ENCODE peak calls at places on chromosomes 16 and 17, in eight cellular contexts. One of them, this sample, is unnamed. For H3K27me3, the result is how much of the 10 kb centered on the place peaks cover.

GRCh38 chr17:58710948-58711552 is 18.6 kb downstream of the RAD51C start:
- DNase-seq in Panc1: peak
- DNase-seq in transverse colon: peak
- DNase-seq in stomach: peak
- DNase-seq in esophagus muscularis mucosa: no peak
- DNase-seq in HCT116: peak
- DNase-seq in SK-N-SH: peak
- DNase-seq in K562: peak
- DNase-seq in this sample: no peak

GRCh38 chr17:70274255-70274654 is 104.9 kb downstream of the KCNJ2 start:
- DNase-seq in Panc1: no peak
- DNase-seq in K562: no peak
- DNase-seq in stomach: no peak
- DNase-seq in HCT116: no peak
- DNase-seq in SK-N-SH: no peak
- DNase-seq in esophagus muscularis mucosa: no peak
- DNase-seq in transverse colon: no peak
- DNase-seq in this sample: no peak

GRCh38 chr16:69243479-69243878 is 56.5 kb downstream of the SNTB2 start:
- DNase-seq in transverse colon: no peak
- DNase-seq in HCT116: no peak
- DNase-seq in K562: no peak
- DNase-seq in Panc1: no peak
- DNase-seq in SK-N-SH: no peak
- DNase-seq in esophagus muscularis mucosa: no peak
- DNase-seq in stomach: no peak
- DNase-seq in this sample: no peak

GRCh38 chr17:52237151-52237550 is 78.6 kb upstream of the CA10 start:
- DNase-seq in stomach: no peak
- DNase-seq in SK-N-SH: no peak
- DNase-seq in esophagus muscularis mucosa: no peak
- DNase-seq in K562: no peak
- DNase-seq in transverse colon: no peak
- DNase-seq in Panc1: no peak
- DNase-seq in HCT116: no peak
- DNase-seq in this sample: no peak

GRCh38 chr17:68378202-68379149 is 78.8 kb downstream of the WIPI1 start:
- DNase-seq in Panc1: no peak
- DNase-seq in HCT116: peak
- DNase-seq in K562: no peak
- DNase-seq in esophagus muscularis mucosa: peak
- DNase-seq in stomach: peak
- DNase-seq in SK-N-SH: peak
- DNase-seq in transverse colon: peak
- DNase-seq in this sample: peak

GRCh38 chr16:4833584-4833983 is 13.5 kb downstream of the GLYR1 start:
- DNase-seq in stomach: no peak
- DNase-seq in Panc1: no peak
- DNase-seq in esophagus muscularis mucosa: no peak
- DNase-seq in HCT116: no peak
- DNase-seq in K562: no peak
- DNase-seq in transverse colon: no peak
- DNase-seq in SK-N-SH: no peak
- DNase-seq in this sample: no peak

GRCh38 chr17:385195-385835 is 32.7 kb upstream of the RPH3AL start:
- DNase-seq in esophagus muscularis mucosa: no peak
- DNase-seq in SK-N-SH: peak
- DNase-seq in transverse colon: peak
- DNase-seq in K562: peak
- DNase-seq in stomach: peak
- DNase-seq in HCT116: no peak
- DNase-seq in Panc1: no peak
- DNase-seq in this sample: peak

GRCh38 chr16:6125483-6126259 is 1028.1 kb upstream of the EEF2KMT start:
- DNase-seq in K562: no peak
- DNase-seq in SK-N-SH: no peak
- DNase-seq in HCT116: no peak
- DNase-seq in esophagus muscularis mucosa: no peak
- DNase-seq in transverse colon: no peak
- DNase-seq in Panc1: no peak
- DNase-seq in stomach: no peak
- DNase-seq in this sample: no peak

GRCh38 chr16:73396556-73396955 is 348.6 kb upstream of the ZFHX3 start:
- DNase-seq in HCT116: no peak
- DNase-seq in K562: no peak
- DNase-seq in Panc1: no peak
- DNase-seq in transverse colon: no peak
- DNase-seq in SK-N-SH: no peak
- DNase-seq in esophagus muscularis mucosa: no peak
- DNase-seq in stomach: no peak
- DNase-seq in this sample: no peak

GRCh38 chr17:74276561-74277009 is 2.6 kb downstream of the DNAI2 start:
- DNase-seq in esophagus muscularis mucosa: no peak
- DNase-seq in stomach: no peak
- DNase-seq in K562: no peak
- DNase-seq in Panc1: no peak
- DNase-seq in HCT116: no peak
- DNase-seq in SK-N-SH: no peak
- DNase-seq in transverse colon: no peak
- DNase-seq in this sample: no peak

GRCh38 chr17:42917236-42917603 is 16.6 kb downstream of the G6PC1 start:
- DNase-seq in stomach: no peak
- DNase-seq in transverse colon: no peak
- DNase-seq in HCT116: no peak
- DNase-seq in SK-N-SH: no peak
- DNase-seq in esophagus muscularis mucosa: no peak
- DNase-seq in Panc1: no peak
- DNase-seq in K562: no peak
- DNase-seq in this sample: no peak

GRCh38 chr17:81553616-81554181 is 1.5 kb upstream of the FAAP100 start:
- DNase-seq in K562: no peak
- DNase-seq in HCT116: peak
- DNase-seq in stomach: no peak
- DNase-seq in Panc1: no peak
- DNase-seq in transverse colon: peak
- DNase-seq in SK-N-SH: peak
- DNase-seq in esophagus muscularis mucosa: no peak
- DNase-seq in this sample: no peak

GRCh38 chr17:57555636-57556175 is 189.4 kb downstream of the CCDC182 start:
- DNase-seq in transverse colon: no peak
- DNase-seq in K562: no peak
- DNase-seq in stomach: no peak
- DNase-seq in SK-N-SH: no peak
- DNase-seq in Panc1: no peak
- DNase-seq in HCT116: no peak
- DNase-seq in esophagus muscularis mucosa: no peak
- DNase-seq in this sample: no peak

GRCh38 chr17:57559634-57560387 is 185.3 kb downstream of the CCDC182 start:
- DNase-seq in K562: no peak
- DNase-seq in SK-N-SH: peak
- DNase-seq in Panc1: no peak
- DNase-seq in HCT116: no peak
- DNase-seq in stomach: no peak
- DNase-seq in transverse colon: no peak
- DNase-seq in esophagus muscularis mucosa: no peak
- DNase-seq in this sample: no peak

GRCh38 chr17:57559226-57559625 is 185.9 kb downstream of the CCDC182 start:
- DNase-seq in stomach: no peak
- DNase-seq in K562: no peak
- DNase-seq in esophagus muscularis mucosa: no peak
- DNase-seq in Panc1: no peak
- DNase-seq in transverse colon: no peak
- DNase-seq in HCT116: no peak
- DNase-seq in SK-N-SH: no peak
- DNase-seq in this sample: no peak

GRCh38 chr17:57557363-57557762 is 187.7 kb downstream of the CCDC182 start:
- DNase-seq in HCT116: no peak
- DNase-seq in Panc1: no peak
- DNase-seq in SK-N-SH: no peak
- DNase-seq in esophagus muscularis mucosa: no peak
- DNase-seq in stomach: no peak
- DNase-seq in K562: no peak
- DNase-seq in transverse colon: no peak
- DNase-seq in this sample: no peak

GRCh38 chr17:57557793-57558681 is 187.1 kb downstream of the CCDC182 start:
- DNase-seq in K562: no peak
- DNase-seq in stomach: no peak
- DNase-seq in HCT116: no peak
- DNase-seq in SK-N-SH: no peak
- DNase-seq in transverse colon: no peak
- DNase-seq in esophagus muscularis mucosa: no peak
- DNase-seq in Panc1: no peak
- DNase-seq in this sample: no peak
- TF ChIP-seq POLR2AphosphoS5 in K562: no peak
- TF ChIP-seq POLR2AphosphoS5 in stomach: no peak
- TF ChIP-seq POLR2AphosphoS5 in HCT116: no peak
- TF ChIP-seq POLR2AphosphoS5 in SK-N-SH: no peak
- TF ChIP-seq POLR2AphosphoS5 in transverse colon: no peak
- TF ChIP-seq POLR2AphosphoS5 in esophagus muscularis mucosa: no peak
- TF ChIP-seq POLR2AphosphoS5 in Panc1: no peak
- TF ChIP-seq POLR2AphosphoS5 in this sample: no peak

DNA sequence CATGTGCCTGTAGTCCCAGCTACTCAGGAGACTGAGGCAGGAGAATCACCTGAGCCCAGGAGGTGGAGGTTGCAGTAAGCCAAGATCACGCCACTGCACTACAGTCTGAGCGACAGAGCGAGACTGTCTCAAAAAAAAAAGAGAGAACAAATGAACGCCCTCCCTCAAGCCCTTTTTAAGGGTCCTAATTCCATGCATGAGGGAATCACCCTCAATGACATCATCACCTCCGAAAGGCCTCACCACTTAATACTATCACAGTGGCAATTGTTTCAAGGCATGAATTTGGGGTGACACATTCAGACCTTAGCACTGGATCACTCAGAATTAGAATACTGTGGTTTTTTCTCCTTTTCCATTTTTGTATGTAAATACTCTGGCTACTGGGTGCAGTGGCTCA is 57.8 kb downstream of the CHD9NB start:
- DNase-seq in SK-N-SH: no peak
- DNase-seq in transverse colon: no peak
- DNase-seq in K562: no peak
- DNase-seq in Panc1: no peak
- DNase-seq in stomach: no peak
- DNase-seq in HCT116: no peak
- DNase-seq in esophagus muscularis mucosa: no peak
- DNase-seq in this sample: no peak
- H3K27me3 ChIP-seq in SK-N-SH: under half
- H3K27me3 ChIP-seq in transverse colon: under half
- H3K27me3 ChIP-seq in K562: under half
- H3K27me3 ChIP-seq in Panc1: under half
- H3K27me3 ChIP-seq in stomach: under half
- H3K27me3 ChIP-seq in HCT116: under half
- H3K27me3 ChIP-seq in esophagus muscularis mucosa: under half
- H3K27me3 ChIP-seq in this sample: under half

GRCh38 chr17:40315678-40316570 is 6.9 kb downstream of the RARA start:
- DNase-seq in esophagus muscularis mucosa: no peak
- DNase-seq in SK-N-SH: peak
- DNase-seq in HCT116: no peak
- DNase-seq in transverse colon: no peak
- DNase-seq in Panc1: no peak
- DNase-seq in stomach: peak
- DNase-seq in K562: no peak
- DNase-seq in this sample: no peak
- H3K27ac ChIP-seq in esophagus muscularis mucosa: peak
- H3K27ac ChIP-seq in SK-N-SH: peak
- H3K27ac ChIP-seq in HCT116: peak
- H3K27ac ChIP-seq in transverse colon: peak
- H3K27ac ChIP-seq in Panc1: peak
- H3K27ac ChIP-seq in stomach: no peak
- H3K27ac ChIP-seq in K562: no peak
- H3K27ac ChIP-seq in this sample: peak

GRCh38 chr17:27929990-27930389 is 36.8 kb upstream of the LYRM9 start:
- DNase-seq in HCT116: no peak
- DNase-seq in stomach: no peak
- DNase-seq in esophagus muscularis mucosa: no peak
- DNase-seq in transverse colon: no peak
- DNase-seq in SK-N-SH: no peak
- DNase-seq in Panc1: no peak
- DNase-seq in K562: no peak
- DNase-seq in this sample: no peak
- TF ChIP-seq POLR2AphosphoS5 in HCT116: no peak
- TF ChIP-seq POLR2AphosphoS5 in stomach: no peak
- TF ChIP-seq POLR2AphosphoS5 in esophagus muscularis mucosa: no peak
- TF ChIP-seq POLR2AphosphoS5 in transverse colon: no peak
- TF ChIP-seq POLR2AphosphoS5 in SK-N-SH: no peak
- TF ChIP-seq POLR2AphosphoS5 in Panc1: no peak
- TF ChIP-seq POLR2AphosphoS5 in K562: no peak
- TF ChIP-seq POLR2AphosphoS5 in this sample: no peak

GRCh38 chr16:67326115-67326471 is 448 bp downstream of the KCTD19 start:
- DNase-seq in SK-N-SH: no peak
- DNase-seq in transverse colon: no peak
- DNase-seq in K562: no peak
- DNase-seq in Panc1: no peak
- DNase-seq in stomach: no peak
- DNase-seq in HCT116: no peak
- DNase-seq in esophagus muscularis mucosa: no peak
- DNase-seq in this sample: no peak
- H3K27me3 ChIP-seq in SK-N-SH: under half
- H3K27me3 ChIP-seq in transverse colon: under half
- H3K27me3 ChIP-seq in K562: under half
- H3K27me3 ChIP-seq in Panc1: under half
- H3K27me3 ChIP-seq in stomach: under half
- H3K27me3 ChIP-seq in HCT116: under half
- H3K27me3 ChIP-seq in esophagus muscularis mucosa: under half
- H3K27me3 ChIP-seq in this sample: under half

DNA sequence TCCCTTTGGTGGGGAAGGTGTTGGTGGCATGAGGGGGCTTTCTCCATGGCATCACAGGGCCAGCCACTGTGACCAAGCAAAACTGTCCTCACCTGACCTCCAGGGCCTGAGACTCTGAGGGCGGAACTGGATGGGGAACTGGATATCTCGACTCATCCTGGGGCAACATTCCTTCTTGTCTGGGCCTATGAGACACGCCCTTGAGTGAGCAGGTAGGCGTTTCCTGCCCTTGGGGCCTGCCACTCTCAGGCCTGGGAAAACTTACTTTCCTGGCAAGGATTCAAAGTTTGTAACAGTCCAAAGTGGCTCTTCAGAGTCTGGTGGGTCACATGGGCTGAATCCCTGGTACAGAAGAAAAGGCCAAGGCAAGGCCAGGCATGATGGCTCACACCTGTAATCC is 9.6 kb downstream of the MT1X start:
- DNase-seq in stomach: no peak
- DNase-seq in HCT116: peak
- DNase-seq in K562: no peak
- DNase-seq in esophagus muscularis mucosa: no peak
- DNase-seq in Panc1: no peak
- DNase-seq in transverse colon: peak
- DNase-seq in SK-N-SH: no peak
- DNase-seq in this sample: no peak
- H3K27ac ChIP-seq in stomach: no peak
- H3K27ac ChIP-seq in HCT116: peak
- H3K27ac ChIP-seq in K562: no peak
- H3K27ac ChIP-seq in esophagus muscularis mucosa: no peak
- H3K27ac ChIP-seq in Panc1: no peak
- H3K27ac ChIP-seq in transverse colon: no peak
- H3K27ac ChIP-seq in SK-N-SH: no peak
- H3K27ac ChIP-seq in this sample: no peak

GRCh38 chr16:22232277-22233049 is 26.4 kb downstream of the EEF2K start:
- DNase-seq in Panc1: peak
- DNase-seq in transverse colon: peak
- DNase-seq in stomach: peak
- DNase-seq in esophagus muscularis mucosa: no peak
- DNase-seq in SK-N-SH: no peak
- DNase-seq in K562: no peak
- DNase-seq in HCT116: peak
- DNase-seq in this sample: no peak
- TF ChIP-seq POLR2AphosphoS5 in Panc1: no peak
- TF ChIP-seq POLR2AphosphoS5 in transverse colon: peak
- TF ChIP-seq POLR2AphosphoS5 in stomach: no peak
- TF ChIP-seq POLR2AphosphoS5 in esophagus muscularis mucosa: no peak
- TF ChIP-seq POLR2AphosphoS5 in SK-N-SH: no peak
- TF ChIP-seq POLR2AphosphoS5 in K562: no peak
- TF ChIP-seq POLR2AphosphoS5 in HCT116: no peak
- TF ChIP-seq POLR2AphosphoS5 in this sample: no peak